ENCODE peak calls at places on chromosomes 3 and 15, in eight cellular contexts. P is PC-9, B is cardiac muscle cell, V is mammary epithelial cell, M is GM23338, J is PC-3, G is K562, W is heart right ventricle. S is an unnamed sample.

GRCh38 chr3:30508319-30508718 is 98.1 kb upstream of the TGFBR2 start:
- DNase-seq in P (no peak), B (no peak), V (no peak), M (no peak), J (no peak), G (no peak), W (no peak), S (no peak)

GRCh38 chr3:160982497-160982896 is 122.7 kb downstream of the B3GALNT1 start:
- DNase-seq in P (no peak), B (no peak), V (no peak), M (no peak), J (no peak), G (no peak), W (no peak), S (no peak)

GRCh38 chr3:43910750-43911149 is 220.0 kb downstream of the ABHD5 start:
- DNase-seq in P (no peak), B (no peak), V (no peak), M (no peak), J (no peak), G (no peak), W (no peak), S (no peak)

GRCh38 chr15:82540055-82540983 is at the start of gene RPS17:
- DNase-seq in P (peak; percentile 79), B (peak; percentile 96), V (peak; percentile 96), M (peak; percentile 97), J (peak; percentile 96), G (peak; percentile 99), W (peak; percentile 96), S (peak; percentile 99)

GRCh38 chr3:72077473-72078259 is 292.7 kb upstream of the PROK2 start:
- DNase-seq in P (no peak), B (no peak), V (no peak), M (no peak), J (no peak), G (no peak), W (no peak), S (no peak)

GRCh38 chr3:192444096-192444790 is 283.1 kb downstream of the FGF12 start:
- DNase-seq in P (peak; percentile 58), B (peak; percentile 74), V (peak; percentile 33), M (peak; percentile 74), J (peak; percentile 80), G (peak; percentile 58), W (peak; percentile 39), S (peak; percentile 63)

GRCh38 chr15:78298983-78299301 is 467 bp downstream of the SKIC8 start:
- DNase-seq in P (no peak), B (peak; percentile 27), V (no peak), M (no peak), J (no peak), G (no peak), W (no peak), S (no peak)

GRCh38 chr3:126685041-126685440 is 19.0 kb upstream of the CHCHD6 start:
- DNase-seq in P (no peak), B (no peak), V (no peak), M (no peak), J (no peak), G (no peak), W (no peak), S (no peak)

GRCh38 chr15:29018406-29018805 is 132.6 kb downstream of the APBA2 start:
- DNase-seq in P (no peak), B (no peak), V (no peak), M (peak; percentile 75), J (peak; percentile 65), G (no peak), W (no peak), S (no peak)

GRCh38 chr3:73404450-73404849 is 220.3 kb downstream of the PDZRN3 start:
- DNase-seq in P (no peak), B (peak; percentile 12), V (no peak), M (peak; percentile 30), J (no peak), G (no peak), W (no peak), S (peak; percentile 82)

GRCh38 chr15:29053661-29054131 is 167.9 kb downstream of the APBA2 start:
- DNase-seq in P (no peak), B (no peak), V (no peak), M (no peak), J (no peak), G (no peak), W (no peak), S (no peak)

GRCh38 chr15:66742286-66742685 is 40.2 kb downstream of the SMAD6 start:
- DNase-seq in P (no peak), B (no peak), V (no peak), M (no peak), J (no peak), G (no peak), W (no peak), S (no peak)

GRCh38 chr3:100753846-100754245 is 44.6 kb downstream of the TFG start:
- DNase-seq in P (no peak), B (no peak), V (no peak), M (peak; percentile 23), J (no peak), G (no peak), W (no peak), S (no peak)

GRCh38 chr3:17217588-17217987 is 332.8 kb downstream of the PLCL2 start:
- DNase-seq in P (no peak), B (no peak), V (no peak), M (no peak), J (no peak), G (no peak), W (no peak), S (no peak)

GRCh38 chr15:76398301-76398700 is 61.7 kb downstream of the ISL2 start:
- DNase-seq in P (no peak), B (no peak), V (no peak), M (no peak), J (no peak), G (no peak), W (no peak), S (no peak)

GRCh38 chr15:66774001-66774814 is 72.2 kb downstream of the SMAD6 start:
- DNase-seq in P (peak; percentile 66), B (peak; percentile 81), V (peak; percentile 59), M (peak; percentile 92), J (peak; percentile 88), G (peak; percentile 92), W (peak; percentile 89), S (peak; percentile 99)

GRCh38 chr3:172749201-172749965 is 1.1 kb upstream of the ECT2 start:
- DNase-seq in P (peak; percentile 96), B (no peak), V (peak; percentile 85), M (peak; percentile 16), J (peak; percentile 98), G (no peak), W (peak; percentile 42), S (peak; percentile 58)

GRCh38 chr3:181700168-181701087 is 11.3 kb upstream of the SOX2 start:
- DNase-seq in P (peak; percentile 50), B (peak; percentile 88), V (peak; percentile 66), M (peak; percentile 92), J (peak; percentile 76), G (peak; percentile 72), W (peak; percentile 65), S (peak; percentile 90)

GRCh38 chr15:90883526-90883931 is 775 bp upstream of the FES start:
- DNase-seq in P (no peak), B (no peak), V (no peak), M (peak; percentile 18), J (no peak), G (no peak), W (no peak), S (no peak)

GRCh38 chr15:90885432-90886290 is 1.4 kb downstream of the FES start:
- DNase-seq in P (no peak), B (peak; percentile 77), V (no peak), M (peak; percentile 84), J (peak; percentile 62), G (peak; percentile 76), W (peak; percentile 86), S (peak; percentile 70)

GRCh38 chr15:90886291-90886614 is 1.9 kb downstream of the FES start:
- DNase-seq in P (no peak), B (no peak), V (no peak), M (no peak), J (no peak), G (no peak), W (no peak), S (no peak)

GRCh38 chr15:90883971-90884718 is at the start of gene FES:
- DNase-seq in P (no peak), B (peak; percentile 60), V (no peak), M (peak; percentile 79), J (no peak), G (no peak), W (peak; percentile 82), S (no peak)

GRCh38 chr15:90884719-90885431 is 571 bp downstream of the FES start:
- DNase-seq in P (no peak), B (no peak), V (no peak), M (no peak), J (no peak), G (no peak), W (no peak), S (no peak)
- H3K4me3 ChIP-seq in P (no peak overlapping the region), B (no peak overlapping the region), V (no peak overlapping the region), M (peak overlapping the region; percentile 57), J (no peak overlapping the region), G (no peak overlapping the region), W (peak overlapping the region; percentile 78), S (peak overlapping the region; percentile 27)

DNA sequence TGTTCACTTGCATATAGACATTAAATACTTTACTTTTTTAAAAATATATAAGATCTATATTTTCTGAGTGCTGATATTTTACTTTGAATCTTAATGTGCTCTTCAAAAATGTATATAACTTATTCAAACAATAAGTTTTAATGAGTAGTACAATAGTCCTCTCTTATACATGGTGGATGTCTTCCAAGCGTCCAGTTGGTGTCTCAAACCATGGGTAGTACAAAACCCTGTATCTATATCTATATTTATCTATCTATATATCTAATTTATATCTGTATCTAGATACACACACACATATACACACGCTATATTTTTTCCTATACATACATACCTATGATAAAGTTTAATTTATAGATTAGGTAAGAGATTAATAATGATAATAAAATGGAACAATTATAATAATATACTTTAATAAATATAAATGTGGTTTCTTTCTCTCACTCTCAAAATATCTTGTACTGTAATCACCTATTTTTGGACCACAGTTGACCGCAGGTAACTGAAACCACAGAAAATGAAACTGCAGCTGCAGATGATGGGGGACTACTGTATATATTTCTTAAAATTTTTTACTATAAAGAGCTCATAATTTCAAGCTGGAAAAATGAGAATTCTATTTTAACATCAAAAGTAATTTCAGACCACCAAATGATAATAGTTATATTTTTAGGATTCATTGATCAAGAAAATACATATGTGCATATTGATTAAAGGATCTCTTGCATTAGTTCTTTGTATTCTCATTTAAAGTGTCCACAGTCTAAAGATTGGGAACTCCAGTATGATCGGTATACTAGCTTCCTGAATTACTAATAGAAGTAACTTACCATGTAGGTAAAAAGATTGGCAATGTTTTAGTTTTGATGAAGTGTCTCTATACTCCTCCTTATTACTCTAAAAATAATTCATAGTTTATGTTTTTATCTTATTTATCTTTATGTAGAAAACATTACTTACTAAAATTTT is 215.1 kb upstream of the MLF1 start:
- DNase-seq in P (no peak), B (no peak), V (no peak), M (no peak), J (no peak), G (no peak), W (no peak), S (no peak)
- H3K4me1 ChIP-seq in P (no peaks in the 10 kb centered on the region), B (no peaks in the 10 kb centered on the region), V (no peaks in the 10 kb centered on the region), M (no peaks in the 10 kb centered on the region), J (no peaks in the 10 kb centered on the region), G (no peaks in the 10 kb centered on the region), W (no peaks in the 10 kb centered on the region), S (no peaks in the 10 kb centered on the region)

GRCh38 chr3:125470671-125471070 is 49.3 kb downstream of the SNX4 start:
- DNase-seq in P (no peak), B (no peak), V (no peak), M (no peak), J (no peak), G (no peak), W (no peak), S (no peak)
- H3K36me3 ChIP-seq in P (peaks cover 13% of the 10 kb centered on the region), B (peaks cover 40% of the 10 kb centered on the region), V (peaks cover 20% of the 10 kb centered on the region), M (peaks cover 6% of the 10 kb centered on the region), J (peaks cover 31% of the 10 kb centered on the region), G (peaks cover 48% of the 10 kb centered on the region), W (peaks cover 41% of the 10 kb centered on the region), S (peaks cover 17% of the 10 kb centered on the region)

GRCh38 chr3:57893668-57894067 is 114.6 kb upstream of the FLNB start:
- DNase-seq in P (no peak), B (no peak), V (no peak), M (no peak), J (no peak), G (no peak), W (no peak), S (no peak)
- H3K4me3 ChIP-seq in P (no peak overlapping the region), B (no peak overlapping the region), V (no peak overlapping the region), M (no peak overlapping the region), J (no peak overlapping the region), G (no peak overlapping the region), W (no peak overlapping the region), S (no peak overlapping the region)

S was measured in HAP-1.